ENCODE peak calls at places on chromosomes 7 and 10, in seven cellular contexts. One of them, this sample, is unnamed.

GRCh38 chr10:61588770-61589211 is 73.9 kb upstream of the CABCOCO1 start:
- DNase-seq in thoracic aorta: no peak
- DNase-seq in AG08396: peak; percentile 8
- DNase-seq in MV-4-11: no peak
- DNase-seq in RPMI8226: no peak
- DNase-seq in activated CD4-positive, alpha-beta T cell treated with anti-CD3 and anti-CD28 coated beads for 48 hours: no peak
- DNase-seq in HFFc6: no peak
- DNase-seq in this sample: no peak

GRCh38 chr7:3597243-3597642 is 296.2 kb downstream of the SDK1 start:
- DNase-seq in thoracic aorta: no peak
- DNase-seq in AG08396: no peak
- DNase-seq in MV-4-11: peak; percentile 97
- DNase-seq in RPMI8226: peak; percentile 27
- DNase-seq in activated CD4-positive, alpha-beta T cell treated with anti-CD3 and anti-CD28 coated beads for 48 hours: no peak
- DNase-seq in HFFc6: no peak
- DNase-seq in this sample: no peak

GRCh38 chr7:97020601-97021442 is 3.8 kb downstream of the DLX5 start:
- DNase-seq in thoracic aorta: no peak
- DNase-seq in AG08396: no peak
- DNase-seq in MV-4-11: no peak
- DNase-seq in RPMI8226: no peak
- DNase-seq in activated CD4-positive, alpha-beta T cell treated with anti-CD3 and anti-CD28 coated beads for 48 hours: no peak
- DNase-seq in HFFc6: no peak
- DNase-seq in this sample: no peak

GRCh38 chr7:82593780-82594179 is 150.2 kb upstream of the CACNA2D1 start:
- DNase-seq in thoracic aorta: no peak
- DNase-seq in AG08396: no peak
- DNase-seq in MV-4-11: no peak
- DNase-seq in RPMI8226: no peak
- DNase-seq in activated CD4-positive, alpha-beta T cell treated with anti-CD3 and anti-CD28 coated beads for 48 hours: no peak
- DNase-seq in HFFc6: no peak
- DNase-seq in this sample: no peak

GRCh38 chr10:70652761-70653657 is 19.3 kb upstream of the ADAMTS14 start:
- DNase-seq in thoracic aorta: no peak
- DNase-seq in AG08396: peak; percentile 85
- DNase-seq in MV-4-11: peak; percentile 77
- DNase-seq in RPMI8226: no peak
- DNase-seq in activated CD4-positive, alpha-beta T cell treated with anti-CD3 and anti-CD28 coated beads for 48 hours: no peak
- DNase-seq in HFFc6: peak; percentile 97
- DNase-seq in this sample: no peak

GRCh38 chr7:20794676-20795075 is 8.0 kb upstream of the SP8 start:
- DNase-seq in thoracic aorta: no peak
- DNase-seq in AG08396: no peak
- DNase-seq in MV-4-11: no peak
- DNase-seq in RPMI8226: no peak
- DNase-seq in activated CD4-positive, alpha-beta T cell treated with anti-CD3 and anti-CD28 coated beads for 48 hours: no peak
- DNase-seq in HFFc6: no peak
- DNase-seq in this sample: no peak

GRCh38 chr10:110326351-110327032 is 21.8 kb upstream of the SMNDC1 start:
- DNase-seq in thoracic aorta: no peak
- DNase-seq in AG08396: peak; percentile 68
- DNase-seq in MV-4-11: no peak
- DNase-seq in RPMI8226: no peak
- DNase-seq in activated CD4-positive, alpha-beta T cell treated with anti-CD3 and anti-CD28 coated beads for 48 hours: no peak
- DNase-seq in HFFc6: peak; percentile 84
- DNase-seq in this sample: no peak

GRCh38 chr10:70925377-70926214 is 37.2 kb upstream of the PCBD1 start:
- DNase-seq in thoracic aorta: no peak
- DNase-seq in AG08396: peak; percentile 77
- DNase-seq in MV-4-11: no peak
- DNase-seq in RPMI8226: peak; percentile 46
- DNase-seq in activated CD4-positive, alpha-beta T cell treated with anti-CD3 and anti-CD28 coated beads for 48 hours: peak; percentile 69
- DNase-seq in HFFc6: no peak
- DNase-seq in this sample: peak; percentile 86

GRCh38 chr7:130893441-130893894 is 159.5 kb upstream of the KLF14 start:
- DNase-seq in thoracic aorta: no peak
- DNase-seq in AG08396: no peak
- DNase-seq in MV-4-11: no peak
- DNase-seq in RPMI8226: no peak
- DNase-seq in activated CD4-positive, alpha-beta T cell treated with anti-CD3 and anti-CD28 coated beads for 48 hours: no peak
- DNase-seq in HFFc6: peak; percentile 70
- DNase-seq in this sample: no peak

GRCh38 chr7:92765725-92766124 is 70.6 kb downstream of the CDK6 start:
- DNase-seq in thoracic aorta: no peak
- DNase-seq in AG08396: peak; percentile 48
- DNase-seq in MV-4-11: no peak
- DNase-seq in RPMI8226: no peak
- DNase-seq in activated CD4-positive, alpha-beta T cell treated with anti-CD3 and anti-CD28 coated beads for 48 hours: no peak
- DNase-seq in HFFc6: peak; percentile 79
- DNase-seq in this sample: no peak

GRCh38 chr10:16942361-16943078 is 125.3 kb upstream of the RSU1 start:
- DNase-seq in thoracic aorta: no peak
- DNase-seq in AG08396: no peak
- DNase-seq in MV-4-11: no peak
- DNase-seq in RPMI8226: no peak
- DNase-seq in activated CD4-positive, alpha-beta T cell treated with anti-CD3 and anti-CD28 coated beads for 48 hours: no peak
- DNase-seq in HFFc6: no peak
- DNase-seq in this sample: no peak

GRCh38 chr7:65441010-65441409 is 67.4 kb downstream of the ZNF92 start:
- DNase-seq in thoracic aorta: no peak
- DNase-seq in AG08396: peak; percentile 5
- DNase-seq in MV-4-11: no peak
- DNase-seq in RPMI8226: no peak
- DNase-seq in activated CD4-positive, alpha-beta T cell treated with anti-CD3 and anti-CD28 coated beads for 48 hours: no peak
- DNase-seq in HFFc6: peak; percentile 66
- DNase-seq in this sample: no peak

GRCh38 chr7:130943336-130943901 is 209.4 kb upstream of the KLF14 start:
- DNase-seq in thoracic aorta: no peak
- DNase-seq in AG08396: no peak
- DNase-seq in MV-4-11: peak; percentile 57
- DNase-seq in RPMI8226: no peak
- DNase-seq in activated CD4-positive, alpha-beta T cell treated with anti-CD3 and anti-CD28 coated beads for 48 hours: no peak
- DNase-seq in HFFc6: peak; percentile 42
- DNase-seq in this sample: no peak

GRCh38 chr10:70621497-70622078 is 19.0 kb upstream of the PRF1 start:
- DNase-seq in thoracic aorta: no peak
- DNase-seq in AG08396: no peak
- DNase-seq in MV-4-11: peak; percentile 92
- DNase-seq in RPMI8226: no peak
- DNase-seq in activated CD4-positive, alpha-beta T cell treated with anti-CD3 and anti-CD28 coated beads for 48 hours: no peak
- DNase-seq in HFFc6: no peak
- DNase-seq in this sample: no peak

GRCh38 chr10:32952094-32952493 is 5.9 kb downstream of the ITGB1 start:
- DNase-seq in thoracic aorta: no peak
- DNase-seq in AG08396: no peak
- DNase-seq in MV-4-11: no peak
- DNase-seq in RPMI8226: no peak
- DNase-seq in activated CD4-positive, alpha-beta T cell treated with anti-CD3 and anti-CD28 coated beads for 48 hours: no peak
- DNase-seq in HFFc6: no peak
- DNase-seq in this sample: no peak

GRCh38 chr7:51045319-51046102 is 262.8 kb upstream of the GRB10 start:
- DNase-seq in thoracic aorta: no peak
- DNase-seq in AG08396: peak; percentile 45
- DNase-seq in MV-4-11: no peak
- DNase-seq in RPMI8226: no peak
- DNase-seq in activated CD4-positive, alpha-beta T cell treated with anti-CD3 and anti-CD28 coated beads for 48 hours: no peak
- DNase-seq in HFFc6: peak; percentile 72
- DNase-seq in this sample: no peak

This sample was measured in ecto neural progenitor cell.